ENCODE peak calls at places on chromosomes 2 and 18, in six cellular contexts. One of them, this sample, is unnamed.

GRCh38 chr18:58223717-58224424 is 179.8 kb downstream of the NEDD4L start:
- DNase-seq in thoracic aorta: no peak
- DNase-seq in HCT116: peak
- DNase-seq in gastrocnemius medialis: peak
- DNase-seq in astrocyte: peak
- DNase-seq in astrocyte of the spinal cord: peak
- DNase-seq in this sample: no peak

GRCh38 chr18:4438938-4439337 is 16.2 kb downstream of the DLGAP1 start:
- DNase-seq in thoracic aorta: no peak
- DNase-seq in HCT116: no peak
- DNase-seq in gastrocnemius medialis: no peak
- DNase-seq in astrocyte: no peak
- DNase-seq in astrocyte of the spinal cord: no peak
- DNase-seq in this sample: no peak

GRCh38 chr2:10883880-10884529 is 27.7 kb upstream of the KCNF1 start:
- DNase-seq in thoracic aorta: no peak
- DNase-seq in HCT116: no peak
- DNase-seq in gastrocnemius medialis: no peak
- DNase-seq in astrocyte: no peak
- DNase-seq in astrocyte of the spinal cord: no peak
- DNase-seq in this sample: no peak

GRCh38 chr2:40062381-40062780 is 283.3 kb upstream of the THUMPD2 start:
- DNase-seq in thoracic aorta: no peak
- DNase-seq in HCT116: no peak
- DNase-seq in gastrocnemius medialis: no peak
- DNase-seq in astrocyte: no peak
- DNase-seq in astrocyte of the spinal cord: no peak
- DNase-seq in this sample: no peak

GRCh38 chr18:7116001-7116831 is 1.4 kb downstream of the LAMA1 start:
- DNase-seq in thoracic aorta: no peak
- DNase-seq in HCT116: no peak
- DNase-seq in gastrocnemius medialis: no peak
- DNase-seq in astrocyte: peak
- DNase-seq in astrocyte of the spinal cord: peak
- DNase-seq in this sample: no peak

GRCh38 chr2:207083361-207084080 is 82.2 kb downstream of the KLF7 start:
- DNase-seq in thoracic aorta: no peak
- DNase-seq in HCT116: no peak
- DNase-seq in gastrocnemius medialis: no peak
- DNase-seq in astrocyte: peak
- DNase-seq in astrocyte of the spinal cord: no peak
- DNase-seq in this sample: no peak

GRCh38 chr18:22609642-22610041 is 191.9 kb upstream of the CTAGE1 start:
- DNase-seq in thoracic aorta: peak
- DNase-seq in HCT116: no peak
- DNase-seq in gastrocnemius medialis: no peak
- DNase-seq in astrocyte: peak
- DNase-seq in astrocyte of the spinal cord: peak
- DNase-seq in this sample: peak

GRCh38 chr2:113156278-113157107 is 17.3 kb upstream of the PSD4 start:
- DNase-seq in thoracic aorta: no peak
- DNase-seq in HCT116: peak
- DNase-seq in gastrocnemius medialis: no peak
- DNase-seq in astrocyte: no peak
- DNase-seq in astrocyte of the spinal cord: peak
- DNase-seq in this sample: no peak

GRCh38 chr18:34400837-34401236 is 176.1 kb upstream of the NOL4 start:
- DNase-seq in thoracic aorta: no peak
- DNase-seq in HCT116: no peak
- DNase-seq in gastrocnemius medialis: no peak
- DNase-seq in astrocyte: no peak
- DNase-seq in astrocyte of the spinal cord: no peak
- DNase-seq in this sample: no peak

GRCh38 chr2:240600451-240600961 is 14.0 kb downstream of the CAPN10 start:
- DNase-seq in thoracic aorta: no peak
- DNase-seq in HCT116: no peak
- DNase-seq in gastrocnemius medialis: no peak
- DNase-seq in astrocyte: no peak
- DNase-seq in astrocyte of the spinal cord: no peak
- DNase-seq in this sample: no peak

GRCh38 chr18:74476154-74476553 is 19.0 kb upstream of the DIPK1C start:
- DNase-seq in thoracic aorta: no peak
- DNase-seq in HCT116: no peak
- DNase-seq in gastrocnemius medialis: no peak
- DNase-seq in astrocyte: no peak
- DNase-seq in astrocyte of the spinal cord: no peak
- DNase-seq in this sample: peak

DNA sequence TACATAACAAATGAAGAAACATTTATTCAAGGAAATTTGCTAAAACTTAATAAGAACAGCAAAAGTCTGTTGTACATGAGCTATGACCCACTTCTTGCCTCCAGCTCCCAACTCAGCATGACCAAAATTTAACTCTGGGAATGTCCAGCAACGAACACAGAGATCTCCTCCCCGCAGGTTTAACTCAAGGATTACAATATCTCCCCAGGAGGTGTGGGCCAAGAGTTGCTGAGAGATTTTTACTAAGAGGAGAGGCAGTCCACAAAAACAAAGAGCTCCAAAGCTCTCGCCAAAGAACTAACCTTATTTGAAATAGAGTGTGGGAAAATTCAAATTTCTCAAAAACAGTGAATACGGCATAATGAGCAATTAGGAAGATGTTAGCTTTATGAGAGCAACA is 318.5 kb downstream of the GRB14 start:
- DNase-seq in thoracic aorta: no peak
- DNase-seq in HCT116: no peak
- DNase-seq in gastrocnemius medialis: no peak
- DNase-seq in astrocyte: no peak
- DNase-seq in astrocyte of the spinal cord: no peak
- DNase-seq in this sample: no peak
- H3K4me3 ChIP-seq in thoracic aorta: no peak
- H3K4me3 ChIP-seq in HCT116: no peak
- H3K4me3 ChIP-seq in gastrocnemius medialis: no peak
- H3K4me3 ChIP-seq in astrocyte: no peak
- H3K4me3 ChIP-seq in astrocyte of the spinal cord: no peak
- H3K4me3 ChIP-seq in this sample: no peak

GRCh38 chr2:100820346-100821254 is 661 bp downstream of the NPAS2 start:
- DNase-seq in thoracic aorta: no peak
- DNase-seq in HCT116: no peak
- DNase-seq in gastrocnemius medialis: no peak
- DNase-seq in astrocyte: no peak
- DNase-seq in astrocyte of the spinal cord: no peak
- DNase-seq in this sample: peak

GRCh38 chr2:100819365-100820345 is at the start of gene NPAS2:
- DNase-seq in thoracic aorta: no peak
- DNase-seq in HCT116: no peak
- DNase-seq in gastrocnemius medialis: peak
- DNase-seq in astrocyte: peak
- DNase-seq in astrocyte of the spinal cord: peak
- DNase-seq in this sample: peak

GRCh38 chr2:100817388-100817985 is 2.5 kb upstream of the NPAS2 start:
- DNase-seq in thoracic aorta: no peak
- DNase-seq in HCT116: no peak
- DNase-seq in gastrocnemius medialis: no peak
- DNase-seq in astrocyte: no peak
- DNase-seq in astrocyte of the spinal cord: no peak
- DNase-seq in this sample: no peak

GRCh38 chr2:100818003-100818605 is 1.8 kb upstream of the NPAS2 start:
- DNase-seq in thoracic aorta: no peak
- DNase-seq in HCT116: peak
- DNase-seq in gastrocnemius medialis: peak
- DNase-seq in astrocyte: peak
- DNase-seq in astrocyte of the spinal cord: peak
- DNase-seq in this sample: no peak

DNA sequence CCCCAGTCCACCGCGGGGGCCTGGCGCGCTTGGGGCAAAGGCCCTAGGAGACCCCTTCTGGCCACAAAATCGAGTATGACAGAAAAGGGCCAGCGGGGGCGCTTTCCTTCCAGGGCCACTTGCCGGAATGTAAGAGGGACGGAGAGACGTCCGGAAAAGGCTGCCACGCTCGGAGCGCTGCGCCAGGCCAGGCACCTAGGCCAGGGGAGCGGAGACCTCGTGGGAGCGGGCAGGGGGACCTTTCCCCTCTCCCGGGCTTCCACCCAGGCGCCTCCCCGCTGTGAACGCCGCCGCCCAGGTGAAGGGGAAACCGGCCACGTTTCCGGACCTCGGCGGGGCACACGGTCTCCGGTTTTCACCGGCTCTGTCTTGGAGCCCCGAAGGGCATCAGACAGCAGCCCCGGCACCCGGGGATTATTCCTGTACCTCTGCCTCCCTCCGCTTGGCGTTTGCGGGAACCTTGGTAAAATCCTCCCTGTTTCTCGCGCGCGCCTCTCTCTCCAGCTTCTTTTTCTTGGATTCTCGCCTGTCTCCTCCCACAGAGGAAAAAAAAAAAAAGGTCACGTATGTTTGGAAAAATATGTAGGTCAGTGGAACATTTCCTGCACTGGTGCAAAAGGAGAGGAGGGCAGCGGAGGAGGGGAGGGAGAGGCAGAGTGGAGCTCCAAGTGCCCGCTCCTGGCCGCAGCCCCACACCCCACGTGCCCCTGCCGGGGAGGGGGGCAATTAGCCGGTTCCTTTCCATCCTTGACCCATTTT is 1.2 kb upstream of the NPAS2 start:
- DNase-seq in thoracic aorta: peak
- DNase-seq in HCT116: peak
- DNase-seq in gastrocnemius medialis: peak
- DNase-seq in astrocyte: peak
- DNase-seq in astrocyte of the spinal cord: peak
- DNase-seq in this sample: peak
- TF ChIP-seq CTCF in thoracic aorta: peak
- TF ChIP-seq CTCF in HCT116: peak
- TF ChIP-seq CTCF in gastrocnemius medialis: no peak
- TF ChIP-seq CTCF in astrocyte: peak
- TF ChIP-seq CTCF in astrocyte of the spinal cord: peak
- TF ChIP-seq CTCF in this sample: no peak

GRCh38 chr2:129396980-129397599 is 582.4 kb upstream of the RAB6C start:
- DNase-seq in thoracic aorta: no peak
- DNase-seq in HCT116: peak
- DNase-seq in gastrocnemius medialis: peak
- DNase-seq in astrocyte: no peak
- DNase-seq in astrocyte of the spinal cord: peak
- DNase-seq in this sample: peak
- H3K4me3 ChIP-seq in thoracic aorta: no peak
- H3K4me3 ChIP-seq in HCT116: no peak
- H3K4me3 ChIP-seq in gastrocnemius medialis: no peak
- H3K4me3 ChIP-seq in astrocyte: no peak
- H3K4me3 ChIP-seq in astrocyte of the spinal cord: no peak
- H3K4me3 ChIP-seq in this sample: no peak

GRCh38 chr18:48345596-48345995 is 63.6 kb downstream of the ZBTB7C start:
- DNase-seq in thoracic aorta: no peak
- DNase-seq in HCT116: peak
- DNase-seq in gastrocnemius medialis: no peak
- DNase-seq in astrocyte: no peak
- DNase-seq in astrocyte of the spinal cord: peak
- DNase-seq in this sample: no peak
- TF ChIP-seq CTCF in thoracic aorta: no peak
- TF ChIP-seq CTCF in HCT116: peak
- TF ChIP-seq CTCF in gastrocnemius medialis: no peak
- TF ChIP-seq CTCF in astrocyte: peak
- TF ChIP-seq CTCF in astrocyte of the spinal cord: peak
- TF ChIP-seq CTCF in this sample: peak

DNA sequence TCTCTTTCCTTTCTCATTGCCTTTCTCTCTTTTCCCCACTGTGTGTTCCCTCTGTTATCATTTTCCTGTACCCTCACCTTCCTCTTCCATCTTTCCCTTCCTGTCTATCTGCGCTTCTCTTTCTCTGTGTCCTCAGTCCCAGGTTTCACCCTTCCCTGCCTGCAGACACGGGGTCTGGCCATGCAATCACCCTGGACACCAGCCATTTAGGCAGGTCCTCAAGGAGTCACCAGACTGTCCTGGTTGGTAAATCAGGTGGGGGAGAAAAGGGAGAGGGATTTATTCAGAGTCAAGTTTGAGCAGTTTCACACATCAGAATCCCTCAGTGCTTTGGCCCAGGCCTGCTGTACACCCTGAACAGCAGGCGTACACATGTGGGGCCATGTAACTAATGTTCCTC is 169.3 kb downstream of the ANKRD30B start:
- DNase-seq in thoracic aorta: no peak
- DNase-seq in HCT116: no peak
- DNase-seq in gastrocnemius medialis: no peak
- DNase-seq in astrocyte: no peak
- DNase-seq in astrocyte of the spinal cord: no peak
- DNase-seq in this sample: no peak
- H3K4me3 ChIP-seq in thoracic aorta: no peak
- H3K4me3 ChIP-seq in HCT116: no peak
- H3K4me3 ChIP-seq in gastrocnemius medialis: no peak
- H3K4me3 ChIP-seq in astrocyte: no peak
- H3K4me3 ChIP-seq in astrocyte of the spinal cord: no peak
- H3K4me3 ChIP-seq in this sample: no peak

GRCh38 chr2:102620367-102620766 is 1.0 kb downstream of the SLC9A2 start:
- DNase-seq in thoracic aorta: no peak
- DNase-seq in HCT116: no peak
- DNase-seq in gastrocnemius medialis: no peak
- DNase-seq in astrocyte: no peak
- DNase-seq in astrocyte of the spinal cord: no peak
- DNase-seq in this sample: no peak

GRCh38 chr2:102621630-102622029 is 2.3 kb downstream of the SLC9A2 start:
- DNase-seq in thoracic aorta: no peak
- DNase-seq in HCT116: no peak
- DNase-seq in gastrocnemius medialis: no peak
- DNase-seq in astrocyte: no peak
- DNase-seq in astrocyte of the spinal cord: no peak
- DNase-seq in this sample: no peak

GRCh38 chr2:102618452-102619413 is 620 bp upstream of the SLC9A2 start:
- DNase-seq in thoracic aorta: no peak
- DNase-seq in HCT116: peak
- DNase-seq in gastrocnemius medialis: peak
- DNase-seq in astrocyte: peak
- DNase-seq in astrocyte of the spinal cord: peak
- DNase-seq in this sample: peak

GRCh38 chr2:102619414-102620319 is at the start of gene SLC9A2:
- DNase-seq in thoracic aorta: no peak
- DNase-seq in HCT116: no peak
- DNase-seq in gastrocnemius medialis: peak
- DNase-seq in astrocyte: peak
- DNase-seq in astrocyte of the spinal cord: no peak
- DNase-seq in this sample: peak

GRCh38 chr2:102615620-102616436 is 3.5 kb upstream of the SLC9A2 start:
- DNase-seq in thoracic aorta: no peak
- DNase-seq in HCT116: peak
- DNase-seq in gastrocnemius medialis: peak
- DNase-seq in astrocyte: peak
- DNase-seq in astrocyte of the spinal cord: peak
- DNase-seq in this sample: peak
- TF ChIP-seq CTCF in thoracic aorta: peak
- TF ChIP-seq CTCF in HCT116: peak
- TF ChIP-seq CTCF in gastrocnemius medialis: peak
- TF ChIP-seq CTCF in astrocyte: peak
- TF ChIP-seq CTCF in astrocyte of the spinal cord: peak
- TF ChIP-seq CTCF in this sample: peak

GRCh38 chr18:63099026-63099840 is 220.3 kb downstream of the BCL2 start:
- DNase-seq in thoracic aorta: no peak
- DNase-seq in HCT116: no peak
- DNase-seq in gastrocnemius medialis: no peak
- DNase-seq in astrocyte: no peak
- DNase-seq in astrocyte of the spinal cord: no peak
- DNase-seq in this sample: no peak
- H3K4me3 ChIP-seq in thoracic aorta: no peak
- H3K4me3 ChIP-seq in HCT116: no peak
- H3K4me3 ChIP-seq in gastrocnemius medialis: no peak
- H3K4me3 ChIP-seq in astrocyte: no peak
- H3K4me3 ChIP-seq in astrocyte of the spinal cord: no peak
- H3K4me3 ChIP-seq in this sample: no peak